ENCODE peak calls at places on chromosomes 2 and 18, in four cellular contexts. T is substantia nigra; N is fibroblast of lung; X is activated CD4-positive, alpha-beta T cell treated with anti-CD3 and anti-CD28 coated beads, Interleukin-2, amount 50 U/mL, for 24 hours. J is an unnamed sample.

GRCh38 chr2:36450466-36451196 is 95.1 kb downstream of the CRIM1 start:
- DNase-seq in T (no peak), N (peak), X (no peak), J (no peak)

GRCh38 chr2:101796825-101797600 is 99.5 kb downstream of the MAP4K4 start:
- DNase-seq in T (no peak), N (no peak), X (no peak), J (no peak)

GRCh38 chr2:102181919-102182635 is 4.7 kb upstream of the IL1RL2 start:
- DNase-seq in T (no peak), N (peak), X (no peak), J (no peak)

GRCh38 chr2:119421731-119422130 is 9.9 kb upstream of the TMEM37 start:
- DNase-seq in T (no peak), N (no peak), X (no peak), J (no peak)

GRCh38 chr2:214130115-214130514 is 280.7 kb upstream of the VWC2L start:
- DNase-seq in T (no peak), N (no peak), X (no peak), J (no peak)

GRCh38 chr2:152452256-152452973 is 117.4 kb downstream of the FMNL2 start:
- DNase-seq in T (no peak), N (no peak), X (no peak), J (no peak)

GRCh38 chr2:136242687-136243277 is 124.8 kb upstream of the CXCR4 start:
- DNase-seq in T (no peak), N (no peak), X (no peak), J (no peak)

GRCh38 chr2:96806468-96807126 is 9.5 kb upstream of the CNNM3 start:
- DNase-seq in T (no peak), N (no peak), X (no peak), J (peak)

GRCh38 chr2:81304154-81304830 is 999.7 kb upstream of the LRRTM1 start:
- DNase-seq in T (no peak), N (no peak), X (no peak), J (no peak)

GRCh38 chr2:239827511-239827865 is 197.7 kb downstream of the NDUFA10 start:
- DNase-seq in T (no peak), N (no peak), X (no peak), J (no peak)

GRCh38 chr18:64720781-64721464 is 572.0 kb upstream of the LINC00305 start:
- DNase-seq in T (no peak), N (no peak), X (no peak), J (no peak)

J was measured in foreskin melanocyte.